ENCODE peak calls at places on chromosomes 4 and X, in five cellular contexts. K is heart left ventricle, T is GM10248, U is ovary, G is retinal pigment epithelial cell. N is an unnamed sample.
A peak's percentile ranks its signal among the peaks of the same experiment; 100 is the strongest.

GRCh38 chr4:45122406-45122805 is 396.1 kb upstream of the GNPDA2 start:
- DNase-seq in K (no peak), T (no peak), U (no peak), G (no peak), N (no peak)

GRCh38 chrX:123648028-123648810 is 84.6 kb downstream of the THOC2 start:
- DNase-seq in K (peak; percentile 3), T (no peak), U (no peak), G (peak; percentile 62), N (peak; percentile 51)

GRCh38 chr4:106522839-106523238 is 154.3 kb upstream of the GIMD1 start:
- DNase-seq in K (no peak), T (no peak), U (no peak), G (no peak), N (no peak)

GRCh38 chr4:145177906-145178538 is 2.4 kb downstream of the OTUD4 start:
- DNase-seq in K (no peak), T (no peak), U (no peak), G (no peak), N (no peak)

GRCh38 chrX:105191878-105192277 is 28.6 kb downstream of the TEX13A start:
- DNase-seq in K (no peak), T (peak; percentile 8), U (no peak), G (no peak), N (no peak)

GRCh38 chrX:15952212-15952611 is 97.6 kb upstream of the AP1S2 start:
- DNase-seq in K (no peak), T (no peak), U (no peak), G (no peak), N (no peak)

GRCh38 chr4:113730467-113731216 is 30.9 kb downstream of the CAMK2D start:
- DNase-seq in K (no peak), T (no peak), U (no peak), G (no peak), N (no peak)

GRCh38 chr4:123438031-123438430 is 41.4 kb downstream of the SPRY1 start:
- DNase-seq in K (no peak), T (no peak), U (no peak), G (no peak), N (no peak)

GRCh38 chrX:136541294-136541693 is 9.3 kb downstream of the VGLL1 start:
- DNase-seq in K (no peak), T (no peak), U (no peak), G (no peak), N (no peak)

GRCh38 chr4:95162867-95163266 is 385.9 kb downstream of the UNC5C start:
- DNase-seq in K (no peak), T (no peak), U (no peak), G (no peak), N (no peak)

GRCh38 chrX:52988985-52989917 is 30.9 kb upstream of the FAM156A start:
- DNase-seq in K (no peak), T (no peak), U (no peak), G (no peak), N (no peak)

GRCh38 chr4:654871-655734 is 19.0 kb downstream of the ATP5ME start:
- DNase-seq in K (no peak), T (no peak), U (no peak), G (no peak), N (no peak)

GRCh38 chr4:6001965-6002833 is 16.0 kb downstream of the C4orf50 start:
- DNase-seq in K (no peak), T (no peak), U (no peak), G (no peak), N (no peak)

GRCh38 chr4:74109116-74109791 is 10.3 kb upstream of the CXCL2 start:
- DNase-seq in K (peak; percentile 46), T (no peak), U (no peak), G (peak; percentile 95), N (peak; percentile 96)

GRCh38 chr4:689498-690122 is 659 bp upstream of the SLC49A3 start:
- DNase-seq in K (no peak), T (no peak), U (no peak), G (no peak), N (no peak)

GRCh38 chr4:110193822-110194761 is 4.3 kb downstream of the ELOVL6 start:
- DNase-seq in K (peak; percentile 49), T (peak; percentile 77), U (peak; percentile 23), G (peak; percentile 98), N (peak; percentile 71)

GRCh38 chrX:73266766-73267165 is 52.1 kb upstream of the NAP1L2 start:
- DNase-seq in K (no peak), T (no peak), U (no peak), G (no peak), N (no peak)

GRCh38 chrX:73267979-73268378 is 53.3 kb upstream of the NAP1L2 start:
- DNase-seq in K (no peak), T (no peak), U (no peak), G (no peak), N (no peak)

GRCh38 chrX:73268463-73268862 is 53.8 kb upstream of the NAP1L2 start:
- DNase-seq in K (no peak), T (no peak), U (no peak), G (no peak), N (no peak)

GRCh38 chrX:73267206-73267605 is 52.6 kb upstream of the NAP1L2 start:
- DNase-seq in K (no peak), T (no peak), U (no peak), G (no peak), N (no peak)

DNA sequence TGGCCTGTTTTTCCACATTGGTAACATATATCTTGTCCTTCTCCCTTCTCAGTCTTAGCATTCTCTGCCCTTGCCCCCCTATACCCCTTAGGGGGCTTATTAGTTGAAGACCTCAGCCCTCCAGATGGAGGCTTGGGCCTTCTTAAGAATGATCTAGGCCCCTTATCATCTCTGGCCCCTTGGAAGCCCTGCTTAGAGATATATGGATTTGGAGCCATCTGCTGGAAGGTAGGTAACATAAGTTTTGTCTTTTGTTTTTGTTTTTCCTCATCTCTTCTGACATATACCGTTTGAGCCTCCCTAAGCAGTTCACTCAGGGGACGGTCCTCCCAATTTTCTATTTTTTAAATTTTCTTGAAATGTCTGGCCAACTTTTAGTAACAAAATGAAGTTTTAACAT is 48.3 kb upstream of the NAP1L2 start:
- DNase-seq in K (no peak), T (no peak), U (no peak), G (no peak), N (no peak)
- TF ChIP-seq CTCF in K (no peak), T (no peak), U (no peak), G (no peak), N (peak; percentile 32)

DNA sequence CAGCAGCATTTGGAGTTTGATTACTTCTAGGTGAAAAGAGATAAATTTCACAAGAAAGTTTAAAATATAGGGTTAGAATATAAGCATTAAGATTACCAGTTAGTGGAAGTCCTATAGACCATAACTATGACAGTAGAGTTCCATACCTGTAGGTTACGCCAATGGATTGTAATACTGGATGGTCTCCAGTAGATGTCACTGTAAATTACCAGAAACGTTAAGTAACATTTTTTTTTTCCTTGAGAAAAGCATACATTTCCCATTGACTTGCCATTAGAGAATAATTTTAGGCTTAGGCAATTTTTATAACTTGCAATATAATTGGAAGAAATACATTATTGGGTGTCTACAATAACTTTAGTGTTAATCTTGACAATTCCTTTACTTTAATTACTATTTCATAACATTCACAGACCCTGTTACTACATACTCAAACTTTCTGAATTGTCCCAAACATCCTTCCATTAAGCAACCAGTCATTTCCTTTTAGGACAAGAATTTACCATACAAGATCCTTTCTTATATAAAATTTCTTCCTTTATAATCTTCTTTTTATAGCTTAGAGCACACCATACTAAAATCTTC is 304.1 kb upstream of the TECRL start:
- DNase-seq in K (no peak), T (peak; percentile 15), U (no peak), G (peak; percentile 5), N (no peak)
- TF ChIP-seq CTCF in K (peak; percentile 31), T (peak; percentile 43), U (no peak), G (peak; percentile 58), N (peak; percentile 61)

GRCh38 chr4:100108869-100109268 is 81.4 kb downstream of the DDIT4L start:
- DNase-seq in K (no peak), T (no peak), U (no peak), G (no peak), N (no peak)
- TF ChIP-seq CTCF in K (no peak), T (no peak), U (no peak), G (no peak), N (no peak)

DNA sequence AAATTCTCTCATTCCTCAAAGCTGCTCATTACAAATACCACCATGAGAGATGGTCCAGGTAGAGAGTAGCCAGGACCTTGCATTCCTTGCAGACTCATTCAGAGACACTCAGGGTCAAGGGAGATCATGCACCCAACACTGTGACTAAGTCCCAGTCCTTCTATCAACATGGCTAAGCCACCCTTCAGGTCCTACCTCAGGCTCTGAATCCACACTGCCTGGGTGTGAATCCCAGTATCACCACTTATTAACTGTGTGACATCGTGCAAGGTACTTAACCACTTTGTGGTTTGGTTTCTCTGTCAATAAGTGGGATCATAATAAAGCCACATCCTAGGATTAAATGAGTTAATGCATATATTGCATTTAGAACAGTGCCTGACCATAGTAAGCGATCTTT is 124.1 kb upstream of the NEIL3 start:
- DNase-seq in K (no peak), T (no peak), U (no peak), G (no peak), N (no peak)
- TF ChIP-seq CTCF in K (no peak), T (no peak), U (no peak), G (no peak), N (no peak)